ENCODE peak calls at places on chromosomes 5 and 9, in five cellular contexts. B, R, F, O and S are unnamed samples.

GRCh38 chr5:58107704-58108103 is 352.2 kb downstream of the PLK2 start:
- DNase-seq in B (no peak), R (no peak), F (no peak), O (no peak), S (no peak)

GRCh38 chr9:115373000-115373709 is 255.2 kb upstream of the TNC start:
- DNase-seq in B (no peak), R (peak; percentile 81), F (no peak), O (no peak), S (peak; percentile 3)

GRCh38 chr5:93088566-93088965 is 492.5 kb downstream of the NR2F1-AS1 start:
- DNase-seq in B (no peak), R (no peak), F (no peak), O (no peak), S (no peak)

GRCh38 chr5:114018178-114018577 is 343.7 kb upstream of the KCNN2 start:
- DNase-seq in B (peak; percentile 45), R (no peak), F (no peak), O (peak; percentile 40), S (no peak)

GRCh38 chr5:17267099-17267498 is 49.7 kb downstream of the BASP1 start:
- DNase-seq in B (no peak), R (no peak), F (no peak), O (no peak), S (no peak)

GRCh38 chr9:25716220-25716872 is 38.1 kb upstream of the TUSC1 start:
- DNase-seq in B (peak; percentile 61), R (peak; percentile 22), F (no peak), O (peak; percentile 57), S (no peak)

GRCh38 chr5:32501071-32501470 is 56.5 kb upstream of the ZFR start:
- DNase-seq in B (no peak), R (no peak), F (no peak), O (no peak), S (no peak)

GRCh38 chr9:127349483-127350127 is 47.4 kb upstream of the SLC2A8 start:
- DNase-seq in B (no peak), R (no peak), F (no peak), O (no peak), S (no peak)

GRCh38 chr9:123525424-123525823 is 169.4 kb downstream of the CRB2 start:
- DNase-seq in B (no peak), R (no peak), F (no peak), O (no peak), S (no peak)